ENCODE peak calls at places on chromosomes 12 and 14, in four cellular contexts. N is stimulated activated CD4-positive, alpha-beta T cell treated with anti-CD3 and anti-CD28 coated beads, Interleukin-4, amount 100 ng/mL, for 1 hour; X is A549; S is kidney tubule cell. Q is an unnamed sample.

GRCh38 chr12:27319394-27319793 is 13.2 kb upstream of the BMAL2 start:
- DNase-seq in S (peak), X (no peak), N (no peak), Q (no peak)

GRCh38 chr12:113292091-113292490 is 42.8 kb downstream of the SLC8B1 start:
- DNase-seq in S (no peak), N (no peak), X (no peak), Q (no peak)

GRCh38 chr14:21248739-21249411 is 20.4 kb downstream of the HNRNPC start:
- DNase-seq in X (no peak), N (no peak), S (no peak), Q (no peak)

GRCh38 chr12:64840949-64841717 is 16.7 kb downstream of the TBC1D30 start:
- DNase-seq in X (no peak), N (no peak), S (no peak), Q (no peak)

GRCh38 chr14:37931998-37932397 is 275.7 kb upstream of the SSTR1 start:
- DNase-seq in N (no peak), S (no peak), X (no peak), Q (no peak)

GRCh38 chr12:64081020-64081419 is 141.1 kb downstream of the KICS2 start:
- DNase-seq in N (no peak), S (no peak), X (no peak), Q (no peak)

GRCh38 chr14:104387000-104387384 is 192.6 kb upstream of the C14orf180 start:
- DNase-seq in S (no peak), N (no peak), X (no peak), Q (no peak)

GRCh38 chr12:71164877-71165197 is 7.0 kb upstream of the TSPAN8 start:
- DNase-seq in X (no peak), S (peak), N (no peak), Q (no peak)

GRCh38 chr12:93025145-93026103 is 96.3 kb upstream of the EEA1 start:
- DNase-seq in X (peak), S (peak), N (no peak), Q (no peak)

GRCh38 chr14:77615231-77616132 is 955 bp downstream of the SPTLC2 start:
- DNase-seq in S (peak), X (no peak), N (peak), Q (peak)

GRCh38 chr12:62654558-62655241 is 188.1 kb downstream of the MON2 start:
- DNase-seq in N (no peak), X (no peak), S (peak), Q (peak)

GRCh38 chr12:119803391-119803791 is 73.7 kb downstream of the CIT start:
- DNase-seq in N (no peak), X (no peak), S (peak), Q (no peak)

GRCh38 chr12:54370218-54370730 is 6.0 kb upstream of the GPR84 start:
- DNase-seq in X (peak), N (no peak), S (peak), Q (no peak)

GRCh38 chr12:31959701-31960391 is 631 bp downstream of the RESF1 start:
- DNase-seq in S (peak), N (peak), X (peak), Q (no peak)

GRCh38 chr12:47249719-47250506 is 170.2 kb upstream of the AMIGO2 start:
- DNase-seq in S (no peak), X (no peak), N (no peak), Q (no peak)

GRCh38 chr12:6547987-6548386 is 7.9 kb downstream of the IFFO1 start:
- DNase-seq in X (peak), N (no peak), S (peak), Q (no peak)

GRCh38 chr14:103872492-103873113 is 25.2 kb upstream of the PPP1R13B start:
- DNase-seq in N (no peak), S (no peak), X (no peak), Q (no peak)

GRCh38 chr14:70811578-70811977 is 2.3 kb upstream of the MAP3K9 start:
- DNase-seq in N (no peak), S (peak), X (no peak), Q (no peak)

GRCh38 chr12:92398565-92399309 is 253.1 kb upstream of the BTG1 start:
- DNase-seq in N (no peak), X (no peak), S (no peak), Q (no peak)

GRCh38 chr12:43336962-43337555 is 214.9 kb downstream of the ADAMTS20 start:
- DNase-seq in N (no peak), S (peak), X (peak), Q (no peak)

GRCh38 chr14:33675415-33676130 is 275.3 kb downstream of the EGLN3 start:
- DNase-seq in S (peak), X (no peak), N (no peak), Q (no peak)

GRCh38 chr12:123054371-123054770 is 73.9 kb downstream of the ARL6IP4 start:
- DNase-seq in X (no peak), N (no peak), S (no peak), Q (no peak)

GRCh38 chr12:53217930-53218307 is 10.9 kb upstream of the ITGB7 start:
- DNase-seq in N (no peak), X (no peak), S (no peak), Q (peak)

GRCh38 chr12:16347391-16348298 is at the start of gene MGST1:
- DNase-seq in S (peak), N (no peak), X (peak), Q (no peak)

GRCh38 chr12:132078190-132078589 is 65.9 kb downstream of the DDX51 start:
- DNase-seq in S (no peak), N (no peak), X (no peak), Q (no peak)

GRCh38 chr12:109910254-109910968 is 10.3 kb downstream of the TCHP start:
- DNase-seq in S (no peak), N (no peak), X (no peak), Q (no peak)